ENCODE peak calls at places on chromosome 17, in four cellular contexts. B, O, G and Z are unnamed samples.

GRCh38 chr17:83103200-83103937 is 24.0 kb downstream of the METRNL start:
- DNase-seq in B (no peak), G (no peak), O (peak), Z (peak)

GRCh38 chr17:57910462-57910861 is 44.8 kb downstream of the CUEDC1 start:
- DNase-seq in B (no peak), O (no peak), G (no peak), Z (no peak)

GRCh38 chr17:65690626-65691310 is 129.3 kb upstream of the AXIN2 start:
- DNase-seq in O (no peak), G (no peak), B (no peak), Z (no peak)

GRCh38 chr17:732788-733720 is 658 bp downstream of the TLCD3A start:
- DNase-seq in B (peak), G (no peak), O (peak), Z (peak)

GRCh38 chr17:17362531-17362930 is 59.4 kb downstream of the NT5M start:
- DNase-seq in G (no peak), O (no peak), B (no peak), Z (no peak)

GRCh38 chr17:81538651-81539570 is 10.7 kb downstream of the FSCN2 start:
- DNase-seq in G (no peak), O (no peak), B (no peak), Z (no peak)

GRCh38 chr17:45640141-45640850 is 143.8 kb upstream of the CRHR1 start:
- DNase-seq in B (peak), O (peak), G (peak), Z (peak)

GRCh38 chr17:15999974-16000827 is 577 bp downstream of the TTC19 start:
- DNase-seq in B (peak), G (no peak), O (peak), Z (no peak)

GRCh38 chr17:81106716-81107115 is 58.6 kb upstream of the PVALEF start:
- DNase-seq in G (no peak), O (no peak), B (no peak), Z (no peak)

GRCh38 chr17:56737741-56738161 is 96.0 kb downstream of the C17orf67 start:
- DNase-seq in O (no peak), G (peak), B (no peak), Z (no peak)

GRCh38 chr17:58399974-58400373 is 17.4 kb downstream of the RNF43 start:
- DNase-seq in O (no peak), G (no peak), B (no peak), Z (no peak)

GRCh38 chr17:9658593-9659211 is 13.4 kb downstream of the USP43 start:
- DNase-seq in G (no peak), O (no peak), B (no peak), Z (no peak)

GRCh38 chr17:42337442-42337841 is 49.1 kb downstream of the STAT5A start:
- DNase-seq in B (peak), G (peak), O (no peak), Z (no peak)

GRCh38 chr17:72297326-72298115 is 176.7 kb downstream of the SOX9 start:
- DNase-seq in G (no peak), B (peak), O (peak), Z (no peak)

GRCh38 chr17:17667231-17667630 is 14.0 kb upstream of the RAI1 start:
- DNase-seq in G (no peak), O (no peak), B (no peak), Z (no peak)

GRCh38 chr17:80855968-80856862 is 135.4 kb upstream of the CHMP6 start:
- DNase-seq in O (no peak), B (peak), G (peak), Z (peak)